ENCODE peak calls at places on chromosomes 12 and 14, in ten cellular contexts. X, P, Y, Z, E, G, T, U, F and D are unnamed samples.

GRCh38 chr12:685388-685787 is 22.1 kb upstream of the NINJ2 start:
- DNase-seq in X (peak; percentile 26), P (no peak), Y (no peak), Z (peak; percentile 44), E (no peak), G (no peak), T (no peak), U (peak; percentile 84), F (peak; percentile 70), D (no peak)

GRCh38 chr12:6444031-6444430 is 724 bp upstream of the CD27 start:
- DNase-seq in X (no peak), P (no peak), Y (no peak), Z (no peak), E (no peak), G (no peak), T (no peak), U (peak; percentile 59), F (peak; percentile 86), D (no peak)

GRCh38 chr12:101076940-101077351 is 133.1 kb downstream of the SLC5A8 start:
- DNase-seq in X (no peak), P (no peak), Y (no peak), Z (no peak), E (peak; percentile 58), G (no peak), T (no peak), U (no peak), F (no peak), D (no peak)

GRCh38 chr12:87556985-87557384 is 472.2 kb downstream of the C12orf50 start:
- DNase-seq in X (no peak), P (no peak), Y (no peak), Z (no peak), E (no peak), G (no peak), T (no peak), U (no peak), F (no peak), D (no peak)

GRCh38 chr14:101502761-101503392 is 58.4 kb upstream of the DIO3 start:
- DNase-seq in X (no peak), P (no peak), Y (no peak), Z (no peak), E (no peak), G (no peak), T (no peak), U (no peak), F (no peak), D (no peak)

GRCh38 chr14:46384611-46385010 is 267.0 kb downstream of the RPL10L start:
- DNase-seq in X (no peak), P (no peak), Y (no peak), Z (no peak), E (no peak), G (no peak), T (no peak), U (no peak), F (no peak), D (no peak)

GRCh38 chr14:100333867-100334266 is 10.7 kb downstream of the SLC25A47 start:
- DNase-seq in X (no peak), P (no peak), Y (no peak), Z (no peak), E (no peak), G (no peak), T (no peak), U (no peak), F (no peak), D (no peak)

GRCh38 chr12:78088391-78088832 is 257.7 kb downstream of the NAV3 start:
- DNase-seq in X (peak; percentile 53), P (no peak), Y (no peak), Z (no peak), E (peak; percentile 20), G (no peak), T (no peak), U (peak; percentile 16), F (no peak), D (no peak)

GRCh38 chr12:88934163-88934747 is 354.0 kb upstream of the KITLG start:
- DNase-seq in X (no peak), P (peak; percentile 78), Y (no peak), Z (no peak), E (peak; percentile 78), G (no peak), T (peak; percentile 98), U (no peak), F (no peak), D (peak; percentile 22)

GRCh38 chr14:32588448-32589320 is 259.6 kb downstream of the AKAP6 start:
- DNase-seq in X (peak; percentile 46), P (peak; percentile 77), Y (peak; percentile 74), Z (no peak), E (peak; percentile 65), G (peak; percentile 17), T (peak; percentile 16), U (peak; percentile 29), F (peak; percentile 76), D (peak; percentile 18)

GRCh38 chr12:116818341-116818856 is 62.8 kb downstream of the HRK start:
- DNase-seq in X (no peak), P (peak; percentile 39), Y (no peak), Z (no peak), E (peak; percentile 54), G (peak; percentile 27), T (no peak), U (peak; percentile 60), F (peak; percentile 63), D (no peak)

DNA sequence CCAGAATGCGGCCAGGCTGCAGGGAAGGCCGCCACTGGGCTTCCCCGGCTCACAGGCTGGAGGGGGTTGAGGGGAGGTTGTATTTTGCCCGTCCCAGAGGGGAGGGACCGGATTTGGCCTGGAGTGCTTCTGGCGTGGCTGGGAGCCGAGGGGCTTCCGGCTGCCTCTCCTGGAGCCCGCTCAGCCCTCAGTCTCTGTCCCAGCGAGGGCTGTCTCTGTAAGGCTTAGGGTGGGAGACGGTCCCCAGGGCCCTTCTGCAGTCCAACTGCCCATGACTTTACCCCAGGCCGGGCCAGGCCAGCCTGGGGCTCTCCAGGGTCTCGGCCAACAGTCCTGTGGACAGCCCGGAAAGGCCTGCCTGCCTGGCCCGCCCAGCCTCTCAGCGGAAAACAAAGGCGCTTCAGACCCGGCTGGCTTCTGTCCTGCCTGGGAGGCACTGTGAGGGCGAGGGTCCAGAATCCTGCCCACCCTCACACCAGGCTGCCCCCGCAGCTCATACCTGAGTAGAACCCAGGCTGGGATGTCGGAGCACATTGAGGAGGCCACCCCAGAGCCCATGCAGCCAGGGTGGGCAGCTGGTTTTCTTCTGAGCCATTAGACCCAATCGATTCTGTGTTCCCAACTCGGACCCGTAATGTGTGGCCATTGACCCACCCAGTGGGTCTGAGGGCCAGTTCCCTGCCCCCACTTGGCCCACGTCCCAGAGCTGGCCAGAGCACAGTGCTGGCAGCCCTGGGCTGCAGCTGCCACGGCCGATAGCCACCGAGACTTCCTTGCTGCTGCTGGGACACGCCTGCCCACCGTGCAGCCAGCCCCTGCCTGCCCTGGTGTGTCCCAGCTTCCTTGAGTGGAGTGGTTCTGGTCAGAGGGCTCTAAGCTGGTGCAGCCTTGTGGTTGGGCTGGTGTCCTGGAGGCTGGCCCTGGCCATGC is 1.6 kb downstream of the CRIP2 start:
- DNase-seq in X (no peak), P (peak; percentile 48), Y (peak; percentile 55), Z (no peak), E (peak; percentile 72), G (peak; percentile 86), T (no peak), U (no peak), F (no peak), D (no peak)
- H3K4me3 ChIP-seq in X (no peak overlapping the region), P (peak overlapping the region; percentile 82), Y (peak overlapping the region; percentile 70), Z (no peak overlapping the region), E (peak overlapping the region; percentile 75), G (peak overlapping the region; percentile 96), T (no peak overlapping the region), U (no peak overlapping the region), F (no peak overlapping the region), D (no peak overlapping the region)

GRCh38 chr14:67940476-67940875 is 120.9 kb downstream of the RAD51B start:
- DNase-seq in X (no peak), P (no peak), Y (no peak), Z (no peak), E (peak; percentile 50), G (no peak), T (no peak), U (no peak), F (no peak), D (no peak)
- H3K9me2 ChIP-seq in X (no peaks in the 10 kb centered on the region), P (no peaks in the 10 kb centered on the region), Y (no peaks in the 10 kb centered on the region), Z (no peaks in the 10 kb centered on the region), E (no peaks in the 10 kb centered on the region), G (no peaks in the 10 kb centered on the region), T (no peaks in the 10 kb centered on the region), U (no peaks in the 10 kb centered on the region), F (no peaks in the 10 kb centered on the region), D (no peaks in the 10 kb centered on the region)

GRCh38 chr12:107684990-107685359 is 624 bp upstream of the PWP1 start:
- DNase-seq in X (peak; percentile 7), P (peak; percentile 8), Y (peak; percentile 81), Z (no peak), E (peak; percentile 53), G (peak; percentile 60), T (peak; percentile 23), U (peak; percentile 32), F (peak; percentile 70), D (peak; percentile 70)
- H3K4me3 ChIP-seq in X (peak overlapping the region; percentile 93), P (peak overlapping the region; percentile 92), Y (peak overlapping the region; percentile 91), Z (peak overlapping the region; percentile 64), E (peak overlapping the region; percentile 100), G (peak overlapping the region; percentile 96), T (peak overlapping the region; percentile 99), U (peak overlapping the region; percentile 95), F (peak overlapping the region; percentile 88), D (peak overlapping the region; percentile 56)

DNA sequence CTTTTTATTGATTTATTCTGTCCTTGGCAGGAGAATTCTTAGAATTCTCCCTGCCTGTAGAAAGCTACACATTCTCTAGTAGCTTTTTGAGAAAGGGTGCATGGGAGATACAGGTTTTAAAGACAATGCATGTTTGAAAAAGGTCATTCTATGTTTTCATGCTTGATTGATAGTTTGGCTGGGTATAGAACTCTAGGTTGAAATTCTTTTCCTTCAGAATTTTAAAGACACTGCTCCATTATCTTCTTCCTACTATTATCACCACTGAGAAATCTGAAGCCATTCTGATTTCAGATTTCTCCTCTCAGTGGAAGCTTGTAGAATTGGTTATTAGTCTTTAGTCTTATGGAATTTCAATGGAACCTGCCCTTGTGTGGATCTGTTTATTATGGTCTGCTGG is 14.0 kb downstream of the ATF7IP start:
- DNase-seq in X (no peak), P (no peak), Y (no peak), Z (no peak), E (no peak), G (no peak), T (no peak), U (no peak), F (no peak), D (no peak)
- H3K9me2 ChIP-seq in X (no peaks in the 10 kb centered on the region), P (no peaks in the 10 kb centered on the region), Y (no peaks in the 10 kb centered on the region), Z (no peaks in the 10 kb centered on the region), E (no peaks in the 10 kb centered on the region), G (no peaks in the 10 kb centered on the region), T (no peaks in the 10 kb centered on the region), U (no peaks in the 10 kb centered on the region), F (no peaks in the 10 kb centered on the region), D (no peaks in the 10 kb centered on the region)